ENCODE peak calls at places on chromosomes 11 and 22, in nine cellular contexts. U, D, G, K, A, V, R, F and Z are unnamed samples.

GRCh38 chr11:119371067-119371601 is 10.4 kb downstream of the USP2 start:
- DNase-seq in G (no peak), K (no peak), V (no peak), U (no peak), F (no peak), D (no peak), A (no peak), R (no peak), Z (no peak)

GRCh38 chr22:44348963-44349950 is 36.5 kb upstream of the SHISAL1 start:
- DNase-seq in A (no peak), G (no peak), R (no peak), D (no peak), V (no peak), U (no peak), K (no peak), F (no peak), Z (no peak)

GRCh38 chr22:39343259-39344045 is 6.3 kb upstream of the SYNGR1 start:
- DNase-seq in A (peak), K (peak), G (peak), D (peak), V (peak), U (no peak), F (peak), R (no peak), Z (no peak)

GRCh38 chr11:10909141-10909883 is 51.5 kb upstream of the ZBED5 start:
- DNase-seq in G (no peak), V (no peak), D (no peak), R (no peak), U (no peak), K (peak), A (no peak), F (no peak), Z (no peak)

GRCh38 chr11:19281041-19281440 is 40.3 kb upstream of the E2F8 start:
- DNase-seq in G (no peak), K (no peak), V (no peak), U (no peak), R (no peak), A (no peak), D (no peak), F (no peak), Z (no peak)

GRCh38 chr11:61851128-61851899 is 23.2 kb downstream of the FADS2 start:
- DNase-seq in U (no peak), K (no peak), R (no peak), V (no peak), G (no peak), D (no peak), A (no peak), F (no peak), Z (no peak)

GRCh38 chr11:46106530-46107407 is 14.5 kb downstream of the PHF21A start:
- DNase-seq in D (no peak), V (no peak), A (no peak), K (peak), U (no peak), R (no peak), G (no peak), F (no peak), Z (no peak)

GRCh38 chr22:34975721-34976120 is 90.2 kb upstream of the ISX start:
- DNase-seq in K (no peak), G (no peak), U (no peak), F (no peak), R (no peak), A (peak), V (no peak), D (no peak), Z (no peak)

GRCh38 chr11:64864473-64865285 is 13.7 kb downstream of the EHD1 start:
- DNase-seq in G (no peak), U (peak), R (peak), V (peak), A (no peak), D (no peak), F (peak), K (peak), Z (no peak)

GRCh38 chr11:62104816-62105610 is 18.8 kb upstream of the INCENP start:
- DNase-seq in D (no peak), G (no peak), F (no peak), R (no peak), V (peak), K (peak), U (no peak), A (no peak), Z (peak)

GRCh38 chr11:20452585-20452984 is 65.1 kb downstream of the PRMT3 start:
- DNase-seq in D (no peak), F (no peak), K (no peak), A (no peak), U (no peak), R (no peak), G (no peak), V (no peak), Z (no peak)

GRCh38 chr11:69234740-69235710 is 58.9 kb upstream of the MYEOV start:
- DNase-seq in F (peak), V (no peak), U (no peak), K (no peak), A (no peak), D (peak), G (peak), R (peak), Z (no peak)

GRCh38 chr11:127574528-127574927 is 574.0 kb upstream of the KIRREL3 start:
- DNase-seq in D (no peak), K (no peak), U (no peak), F (no peak), R (no peak), V (no peak), A (no peak), G (no peak), Z (no peak)

GRCh38 chr11:117315285-117316196 is 515 bp downstream of the BACE1 start:
- DNase-seq in R (no peak), A (no peak), D (no peak), G (no peak), V (no peak), U (no peak), F (peak), K (no peak), Z (no peak)

GRCh38 chr22:37182949-37183245 is 5.2 kb downstream of the C1QTNF6 start:
- DNase-seq in F (no peak), U (no peak), D (no peak), G (no peak), A (no peak), R (no peak), K (no peak), V (no peak), Z (no peak)

GRCh38 chr22:46770151-46770641 is 7.7 kb downstream of the TBC1D22A start:
- DNase-seq in F (no peak), A (no peak), D (no peak), U (no peak), K (no peak), V (no peak), G (no peak), R (no peak), Z (no peak)

GRCh38 chr22:44431256-44431655 is 66.8 kb downstream of the RTL6 start:
- DNase-seq in A (no peak), V (no peak), G (no peak), K (no peak), F (no peak), D (no peak), U (no peak), R (no peak), Z (no peak)

GRCh38 chr22:45450931-45451651 is 37.6 kb downstream of the RIBC2 start:
- DNase-seq in D (no peak), F (no peak), U (peak), V (peak), K (peak), A (no peak), G (no peak), R (no peak), Z (no peak)

GRCh38 chr22:38645430-38645829 is 10.8 kb downstream of the FAM227A start:
- DNase-seq in G (no peak), F (no peak), R (no peak), K (no peak), U (no peak), A (no peak), V (no peak), D (no peak), Z (no peak)

GRCh38 chr11:95699631-95700470 is 89.7 kb downstream of the FAM76B start:
- DNase-seq in D (no peak), V (no peak), G (no peak), A (no peak), R (no peak), F (no peak), U (no peak), K (peak), Z (no peak)

GRCh38 chr22:37681556-37682049 is 4.5 kb upstream of the NOL12 start:
- DNase-seq in D (peak), R (no peak), U (no peak), G (peak), K (peak), V (peak), A (peak), F (peak), Z (no peak)

GRCh38 chr22:37193629-37194191 is 5.7 kb upstream of the C1QTNF6 start:
- DNase-seq in V (peak), U (no peak), G (peak), R (no peak), D (no peak), K (peak), F (no peak), A (peak), Z (no peak)

GRCh38 chr22:32701021-32701420 is 100.5 kb upstream of the TIMP3 start:
- DNase-seq in K (peak), G (no peak), V (no peak), F (no peak), D (no peak), U (no peak), R (no peak), A (no peak), Z (no peak)

GRCh38 chr11:29166306-29166705 is 850.5 kb downstream of the KCNA4 start:
- DNase-seq in R (no peak), F (no peak), D (no peak), U (no peak), V (no peak), A (no peak), K (no peak), G (no peak), Z (no peak)

GRCh38 chr22:33896801-33897620 is 23.3 kb downstream of the LARGE1 start:
- DNase-seq in G (no peak), U (no peak), D (no peak), V (peak), K (peak), R (no peak), F (no peak), A (no peak), Z (no peak)

GRCh38 chr11:130554241-130555055 is 106.0 kb downstream of the ADAMTS15 start:
- DNase-seq in K (peak), A (no peak), D (no peak), U (no peak), G (no peak), R (no peak), F (no peak), V (no peak), Z (no peak)

GRCh38 chr22:36239401-36240171 is at the start of gene APOL2:
- DNase-seq in A (peak), V (peak), D (peak), U (peak), F (peak), G (peak), R (peak), K (peak), Z (peak)

GRCh38 chr11:69053169-69053477 is 4.4 kb downstream of the TPCN2 start:
- DNase-seq in A (no peak), V (no peak), D (peak), G (no peak), K (no peak), U (no peak), F (no peak), R (no peak), Z (no peak)

GRCh38 chr11:35529971-35530495 is 4.6 kb upstream of the PAMR1 start:
- DNase-seq in U (peak), D (no peak), A (no peak), G (no peak), K (peak), V (peak), R (no peak), F (no peak), Z (peak)

GRCh38 chr11:94767701-94768601 is at the start of gene AMOTL1:
- DNase-seq in U (no peak), V (peak), K (peak), R (peak), G (peak), A (peak), D (peak), F (peak), Z (no peak)

GRCh38 chr11:86676533-86677154 is 4.2 kb upstream of the ME3 start:
- DNase-seq in F (peak), U (no peak), D (no peak), R (no peak), K (no peak), V (no peak), A (peak), G (no peak), Z (no peak)

GRCh38 chr11:40037005-40037404 is 1422.4 kb downstream of the LRRC4C start:
- DNase-seq in A (no peak), U (no peak), G (no peak), R (no peak), D (no peak), F (peak), V (no peak), K (no peak), Z (no peak)

GRCh38 chr11:120108154-120108784 is 29.6 kb downstream of the TRIM29 start:
- DNase-seq in K (peak), R (no peak), V (peak), A (peak), G (peak), D (peak), U (no peak), F (peak), Z (no peak)

GRCh38 chr11:563066-563811 is 2.5 kb downstream of the RASSF7 start:
- DNase-seq in A (no peak), G (no peak), K (no peak), R (no peak), F (no peak), D (no peak), U (no peak), V (no peak), Z (no peak)

GRCh38 chr11:72292106-72292790 is 48.3 kb upstream of the PHOX2A start:
- DNase-seq in A (no peak), D (no peak), V (no peak), U (no peak), K (no peak), F (no peak), G (no peak), R (no peak), Z (no peak)

GRCh38 chr11:70570693-70571395 is 172.5 kb downstream of the CTTN start:
- DNase-seq in F (no peak), U (no peak), K (no peak), R (no peak), D (no peak), V (no peak), A (no peak), G (no peak), Z (no peak)

GRCh38 chr11:26996056-26996455 is 2.1 kb downstream of the FIBIN start:
- DNase-seq in F (no peak), K (no peak), V (no peak), D (no peak), R (no peak), U (no peak), A (no peak), G (no peak), Z (no peak)
- H3K4me3 ChIP-seq in F (no peak), K (peak), V (no peak), D (no peak), R (peak), U (peak), A (no peak), G (no peak), Z (peak)

GRCh38 chr11:134862796-134863195 is 450.8 kb upstream of the B3GAT1 start:
- DNase-seq in A (no peak), D (no peak), K (no peak), R (peak), V (no peak), F (no peak), U (no peak), G (no peak), Z (no peak)

GRCh38 chr11:134862168-134862567 is 450.1 kb upstream of the B3GAT1 start:
- DNase-seq in F (no peak), K (no peak), A (no peak), D (no peak), U (no peak), V (no peak), R (no peak), G (no peak), Z (no peak)

GRCh38 chr11:134858783-134859480 is 446.9 kb upstream of the B3GAT1 start:
- DNase-seq in U (no peak), K (no peak), G (no peak), A (no peak), V (no peak), R (peak), D (no peak), F (no peak), Z (no peak)

GRCh38 chr11:134863294-134863693 is 451.3 kb upstream of the B3GAT1 start:
- DNase-seq in F (peak), A (no peak), D (no peak), G (no peak), K (no peak), R (peak), V (no peak), U (no peak), Z (no peak)

GRCh38 chr11:134861490-134862107 is 449.6 kb upstream of the B3GAT1 start:
- DNase-seq in F (no peak), V (no peak), K (no peak), D (no peak), A (no peak), U (no peak), R (peak), G (no peak), Z (no peak)
- TF ChIP-seq CTCF in F (peak), V (no peak), K (no peak), D (no peak), A (no peak), U (no peak), R (no peak), G (no peak), Z (no peak)

DNA sequence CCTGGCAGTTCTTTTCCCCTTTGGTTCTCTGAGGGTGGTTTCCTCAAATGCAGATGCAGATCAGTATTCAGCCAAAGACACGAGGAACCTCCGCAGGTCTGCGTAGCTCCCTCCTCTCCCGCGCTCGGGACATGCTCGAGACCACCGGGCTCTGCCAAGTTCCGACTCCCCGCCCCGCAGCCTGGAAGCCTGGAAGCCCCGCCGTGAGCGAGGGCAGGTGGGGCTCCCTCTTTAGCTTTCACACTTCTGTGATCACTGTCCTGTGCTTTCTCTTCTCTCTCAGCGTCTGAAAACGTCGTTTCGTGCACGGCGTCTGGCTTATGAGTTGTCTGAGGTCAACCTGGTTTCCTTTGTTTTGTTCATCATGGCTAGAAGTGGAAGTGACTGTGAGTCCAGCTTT is 26.6 kb downstream of the ZBED4 start:
- DNase-seq in G (no peak), D (no peak), K (no peak), A (no peak), F (no peak), V (no peak), R (no peak), U (no peak), Z (no peak)
- H3K4me3 ChIP-seq in G (no peak), D (no peak), K (no peak), A (no peak), F (no peak), V (no peak), R (no peak), U (no peak), Z (no peak)

GRCh38 chr11:43579919-43580276 is 100.6 kb upstream of the HSD17B12 start:
- DNase-seq in R (no peak), F (no peak), D (no peak), G (no peak), V (no peak), U (no peak), K (no peak), A (no peak), Z (no peak)

GRCh38 chr11:43577566-43578264 is 102.8 kb upstream of the HSD17B12 start:
- DNase-seq in K (no peak), D (no peak), U (no peak), V (no peak), R (no peak), A (no peak), G (no peak), F (no peak), Z (no peak)

GRCh38 chr11:43580735-43581369 is 99.7 kb upstream of the HSD17B12 start:
- DNase-seq in K (peak), U (no peak), V (no peak), A (no peak), R (no peak), D (no peak), F (no peak), G (no peak), Z (no peak)

GRCh38 chr11:43578346-43579170 is 102.0 kb upstream of the HSD17B12 start:
- DNase-seq in R (no peak), G (no peak), F (no peak), D (no peak), U (no peak), A (peak), K (peak), V (no peak), Z (no peak)

GRCh38 chr11:43579171-43579918 is 101.2 kb upstream of the HSD17B12 start:
- DNase-seq in F (peak), A (peak), U (no peak), D (no peak), V (no peak), R (no peak), G (no peak), K (peak), Z (no peak)
- TF ChIP-seq CTCF in F (peak), A (peak), U (peak), D (no peak), V (no peak), R (no peak), G (no peak), K (peak), Z (peak)

GRCh38 chr22:41934284-41935014 is 7.8 kb upstream of the TNFRSF13C start:
- DNase-seq in F (no peak), A (no peak), V (no peak), K (no peak), R (no peak), G (no peak), U (no peak), D (no peak), Z (no peak)

GRCh38 chr22:41933411-41934177 is 7.0 kb upstream of the TNFRSF13C start:
- DNase-seq in U (no peak), D (no peak), K (no peak), G (no peak), F (no peak), V (no peak), R (no peak), A (no peak), Z (no peak)

GRCh38 chr22:41935015-41935908 is 8.7 kb upstream of the TNFRSF13C start:
- DNase-seq in A (no peak), D (no peak), F (no peak), V (no peak), K (no peak), G (no peak), R (no peak), U (no peak), Z (no peak)

GRCh38 chr22:41939981-41940852 is 6.7 kb downstream of the CENPM start:
- DNase-seq in R (no peak), F (peak), G (peak), U (no peak), A (peak), V (peak), K (no peak), D (no peak), Z (no peak)

GRCh38 chr22:41936894-41937169 is 10.1 kb downstream of the CENPM start:
- DNase-seq in K (no peak), A (no peak), D (no peak), U (no peak), V (no peak), G (no peak), R (no peak), F (no peak), Z (no peak)
- H3K4me3 ChIP-seq in K (no peak), A (no peak), D (no peak), U (no peak), V (no peak), G (no peak), R (no peak), F (no peak), Z (no peak)

GRCh38 chr11:73912045-73912444 is 35.2 kb downstream of the PAAF1 start:
- DNase-seq in A (no peak), R (no peak), D (no peak), G (no peak), F (no peak), U (no peak), V (no peak), K (no peak), Z (no peak)

GRCh38 chr11:73916435-73916834 is 34.4 kb upstream of the DNAJB13 start:
- DNase-seq in R (no peak), D (no peak), F (no peak), A (no peak), V (peak), K (peak), G (no peak), U (no peak), Z (no peak)

GRCh38 chr11:73914284-73914683 is 36.5 kb upstream of the DNAJB13 start:
- DNase-seq in G (no peak), K (no peak), U (no peak), R (no peak), F (peak), A (no peak), D (no peak), V (peak), Z (no peak)

GRCh38 chr11:73913472-73913871 is 36.7 kb downstream of the PAAF1 start:
- DNase-seq in V (no peak), A (no peak), R (no peak), D (no peak), K (no peak), U (no peak), F (no peak), G (no peak), Z (no peak)
- TF ChIP-seq CTCF in V (no peak), A (no peak), R (no peak), D (no peak), K (no peak), U (no peak), F (no peak), G (no peak), Z (no peak)

GRCh38 chr11:111910637-111911562 is 670 bp downstream of the CRYAB start:
- DNase-seq in A (no peak), U (no peak), D (no peak), R (no peak), K (no peak), V (no peak), G (no peak), F (no peak), Z (no peak)
- H3K4me3 ChIP-seq in A (no peak), U (peak), D (no peak), R (peak), K (no peak), V (no peak), G (peak), F (no peak), Z (peak)